ENCODE peak calls at places on chromosomes 11 and 22, in five cellular contexts. H is astrocyte of the spinal cord, A is pancreas, K is cardiac fibroblast, D is anterior cingulate cortex. F is an unnamed sample.

GRCh38 chr11:116062129-116062525 is 557.9 kb upstream of the CADM1 start:
- DNase-seq in H (no peak), A (no peak), K (no peak), D (no peak), F (no peak)

GRCh38 chr11:91373497-91373896 is 851.1 kb upstream of the FAT3 start:
- DNase-seq in H (no peak), A (no peak), K (no peak), D (no peak), F (no peak)

GRCh38 chr22:37561209-37562048 is 1.1 kb downstream of the CDC42EP1 start:
- DNase-seq in H (peak), A (peak), K (peak), D (peak), F (peak)

GRCh38 chr11:103070142-103070541 is 21.8 kb downstream of the DCUN1D5 start:
- DNase-seq in H (no peak), A (no peak), K (no peak), D (no peak), F (no peak)

GRCh38 chr11:75716659-75717058 is 979 bp upstream of the MOGAT2 start:
- DNase-seq in H (no peak), A (no peak), K (no peak), D (no peak), F (no peak)

GRCh38 chr11:71527576-71528210 is 626 bp downstream of the KRTAP5-7 start:
- DNase-seq in H (no peak), A (no peak), K (no peak), D (no peak), F (no peak)

GRCh38 chr11:60974726-60975125 is 3.2 kb downstream of the CD6 start:
- DNase-seq in H (no peak), A (no peak), K (no peak), D (no peak), F (no peak)

GRCh38 chr22:22080270-22080669 is 97.7 kb upstream of the TOP3B start:
- DNase-seq in H (peak), A (no peak), K (no peak), D (no peak), F (no peak)

GRCh38 chr22:29769723-29770321 is 2.7 kb downstream of the UQCR10 start:
- DNase-seq in H (no peak), A (no peak), K (no peak), D (no peak), F (no peak)

GRCh38 chr11:2320591-2321310 is 18.9 kb downstream of the TSPAN32 start:
- DNase-seq in H (no peak), A (no peak), K (no peak), D (no peak), F (no peak)

GRCh38 chr22:42565956-42566355 is 12.2 kb downstream of the SERHL2 start:
- DNase-seq in H (no peak), A (no peak), K (no peak), D (no peak), F (no peak)